ENCODE peak calls at places on chromosomes 6 and 20, in eight cellular contexts. One of them, this sample, is unnamed.

GRCh38 chr6:34130870-34131269 is 15.0 kb downstream of the GRM4 start:
- DNase-seq in CD8-positive, alpha-beta memory T cell: no peak
- DNase-seq in mesenchymal stem cell: no peak
- DNase-seq in right cardiac atrium: no peak
- DNase-seq in SJSA1: no peak
- DNase-seq in uterus: no peak
- DNase-seq in fibroblast of pulmonary artery: no peak
- DNase-seq in bronchial epithelial cell: no peak
- DNase-seq in this sample: no peak

GRCh38 chr6:1311400-1312192 is at the start of gene FOXQ1:
- DNase-seq in CD8-positive, alpha-beta memory T cell: no peak
- DNase-seq in mesenchymal stem cell: peak
- DNase-seq in right cardiac atrium: no peak
- DNase-seq in SJSA1: no peak
- DNase-seq in uterus: no peak
- DNase-seq in fibroblast of pulmonary artery: no peak
- DNase-seq in bronchial epithelial cell: peak
- DNase-seq in this sample: no peak

GRCh38 chr6:75203721-75204120 is 2.1 kb downstream of the COL12A1 start:
- DNase-seq in CD8-positive, alpha-beta memory T cell: no peak
- DNase-seq in mesenchymal stem cell: no peak
- DNase-seq in right cardiac atrium: no peak
- DNase-seq in SJSA1: no peak
- DNase-seq in uterus: peak
- DNase-seq in fibroblast of pulmonary artery: peak
- DNase-seq in bronchial epithelial cell: no peak
- DNase-seq in this sample: no peak

GRCh38 chr6:18135171-18135570 is 12.7 kb upstream of the NHLRC1 start:
- DNase-seq in CD8-positive, alpha-beta memory T cell: no peak
- DNase-seq in mesenchymal stem cell: no peak
- DNase-seq in right cardiac atrium: no peak
- DNase-seq in SJSA1: no peak
- DNase-seq in uterus: no peak
- DNase-seq in fibroblast of pulmonary artery: no peak
- DNase-seq in bronchial epithelial cell: no peak
- DNase-seq in this sample: no peak

GRCh38 chr20:50191065-50191565 is 485 bp downstream of the CEBPB start:
- DNase-seq in CD8-positive, alpha-beta memory T cell: peak
- DNase-seq in mesenchymal stem cell: no peak
- DNase-seq in right cardiac atrium: peak
- DNase-seq in SJSA1: peak
- DNase-seq in uterus: peak
- DNase-seq in fibroblast of pulmonary artery: no peak
- DNase-seq in bronchial epithelial cell: no peak
- DNase-seq in this sample: no peak

GRCh38 chr20:728022-728944 is 40.0 kb downstream of the SLC52A3 start:
- DNase-seq in CD8-positive, alpha-beta memory T cell: no peak
- DNase-seq in mesenchymal stem cell: peak
- DNase-seq in right cardiac atrium: peak
- DNase-seq in SJSA1: no peak
- DNase-seq in uterus: no peak
- DNase-seq in fibroblast of pulmonary artery: peak
- DNase-seq in bronchial epithelial cell: peak
- DNase-seq in this sample: peak

GRCh38 chr6:76230711-76231110 is 158.2 kb upstream of the IMPG1 start:
- DNase-seq in CD8-positive, alpha-beta memory T cell: no peak
- DNase-seq in mesenchymal stem cell: no peak
- DNase-seq in right cardiac atrium: no peak
- DNase-seq in SJSA1: no peak
- DNase-seq in uterus: no peak
- DNase-seq in fibroblast of pulmonary artery: no peak
- DNase-seq in bronchial epithelial cell: peak
- DNase-seq in this sample: peak

GRCh38 chr6:65633516-65633915 is 73.5 kb downstream of the EYS start:
- DNase-seq in CD8-positive, alpha-beta memory T cell: no peak
- DNase-seq in mesenchymal stem cell: peak
- DNase-seq in right cardiac atrium: no peak
- DNase-seq in SJSA1: no peak
- DNase-seq in uterus: no peak
- DNase-seq in fibroblast of pulmonary artery: peak
- DNase-seq in bronchial epithelial cell: no peak
- DNase-seq in this sample: no peak

GRCh38 chr20:32189691-32190607 is 17.6 kb downstream of the PLAGL2 start:
- DNase-seq in CD8-positive, alpha-beta memory T cell: peak
- DNase-seq in mesenchymal stem cell: peak
- DNase-seq in right cardiac atrium: peak
- DNase-seq in SJSA1: no peak
- DNase-seq in uterus: peak
- DNase-seq in fibroblast of pulmonary artery: no peak
- DNase-seq in bronchial epithelial cell: no peak
- DNase-seq in this sample: no peak

GRCh38 chr6:34547921-34548644 is 8.0 kb downstream of the SPDEF start:
- DNase-seq in CD8-positive, alpha-beta memory T cell: no peak
- DNase-seq in mesenchymal stem cell: no peak
- DNase-seq in right cardiac atrium: no peak
- DNase-seq in SJSA1: no peak
- DNase-seq in uterus: no peak
- DNase-seq in fibroblast of pulmonary artery: no peak
- DNase-seq in bronchial epithelial cell: no peak
- DNase-seq in this sample: no peak

GRCh38 chr6:127518710-127519468 is at the start of gene MTCL3:
- DNase-seq in CD8-positive, alpha-beta memory T cell: no peak
- DNase-seq in mesenchymal stem cell: peak
- DNase-seq in right cardiac atrium: no peak
- DNase-seq in SJSA1: peak
- DNase-seq in uterus: no peak
- DNase-seq in fibroblast of pulmonary artery: peak
- DNase-seq in bronchial epithelial cell: peak
- DNase-seq in this sample: no peak

GRCh38 chr20:37897008-37897548 is 5.8 kb upstream of the VSTM2L start:
- DNase-seq in CD8-positive, alpha-beta memory T cell: no peak
- DNase-seq in mesenchymal stem cell: no peak
- DNase-seq in right cardiac atrium: peak
- DNase-seq in SJSA1: peak
- DNase-seq in uterus: no peak
- DNase-seq in fibroblast of pulmonary artery: peak
- DNase-seq in bronchial epithelial cell: no peak
- DNase-seq in this sample: no peak

GRCh38 chr20:36384022-36384619 is 78.0 kb downstream of the DLGAP4 start:
- DNase-seq in CD8-positive, alpha-beta memory T cell: no peak
- DNase-seq in mesenchymal stem cell: peak
- DNase-seq in right cardiac atrium: no peak
- DNase-seq in SJSA1: no peak
- DNase-seq in uterus: no peak
- DNase-seq in fibroblast of pulmonary artery: peak
- DNase-seq in bronchial epithelial cell: peak
- DNase-seq in this sample: peak

GRCh38 chr6:129665555-129665954 is 44.4 kb downstream of the ARHGAP18 start:
- DNase-seq in CD8-positive, alpha-beta memory T cell: no peak
- DNase-seq in mesenchymal stem cell: no peak
- DNase-seq in right cardiac atrium: no peak
- DNase-seq in SJSA1: no peak
- DNase-seq in uterus: no peak
- DNase-seq in fibroblast of pulmonary artery: no peak
- DNase-seq in bronchial epithelial cell: no peak
- DNase-seq in this sample: no peak

GRCh38 chr6:38095054-38095453 is 275.5 kb downstream of the ZFAND3 start:
- DNase-seq in CD8-positive, alpha-beta memory T cell: no peak
- DNase-seq in mesenchymal stem cell: peak
- DNase-seq in right cardiac atrium: no peak
- DNase-seq in SJSA1: no peak
- DNase-seq in uterus: no peak
- DNase-seq in fibroblast of pulmonary artery: peak
- DNase-seq in bronchial epithelial cell: peak
- DNase-seq in this sample: no peak

GRCh38 chr20:17419459-17419858 is 111.7 kb downstream of the BFSP1 start:
- DNase-seq in CD8-positive, alpha-beta memory T cell: no peak
- DNase-seq in mesenchymal stem cell: no peak
- DNase-seq in right cardiac atrium: no peak
- DNase-seq in SJSA1: no peak
- DNase-seq in uterus: no peak
- DNase-seq in fibroblast of pulmonary artery: no peak
- DNase-seq in bronchial epithelial cell: no peak
- DNase-seq in this sample: no peak

DNA sequence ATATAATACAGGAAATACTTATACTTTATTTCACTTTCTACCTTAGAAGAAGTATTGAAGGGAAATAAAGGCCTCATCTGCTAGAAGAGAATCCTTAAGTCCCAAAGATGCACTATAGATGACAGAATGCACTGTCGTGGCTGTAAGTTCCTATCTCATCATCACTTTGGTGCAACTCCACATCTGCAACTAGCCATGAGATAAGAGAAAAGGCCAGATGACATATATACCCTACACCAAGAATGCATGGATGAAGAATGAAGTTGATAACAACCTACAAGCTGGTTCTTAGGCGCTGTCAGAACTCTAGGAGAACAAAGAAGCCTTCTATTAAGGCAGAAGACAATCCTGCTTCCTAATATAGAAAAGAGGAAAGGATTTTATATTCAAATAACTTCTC is 11.6 kb upstream of the PLN start:
- DNase-seq in CD8-positive, alpha-beta memory T cell: no peak
- DNase-seq in mesenchymal stem cell: no peak
- DNase-seq in right cardiac atrium: no peak
- DNase-seq in SJSA1: no peak
- DNase-seq in uterus: no peak
- DNase-seq in fibroblast of pulmonary artery: no peak
- DNase-seq in bronchial epithelial cell: no peak
- DNase-seq in this sample: no peak
- H3K4me3 ChIP-seq in CD8-positive, alpha-beta memory T cell: no peak
- H3K4me3 ChIP-seq in mesenchymal stem cell: no peak
- H3K4me3 ChIP-seq in right cardiac atrium: peak
- H3K4me3 ChIP-seq in SJSA1: no peak
- H3K4me3 ChIP-seq in uterus: no peak
- H3K4me3 ChIP-seq in fibroblast of pulmonary artery: no peak
- H3K4me3 ChIP-seq in bronchial epithelial cell: no peak
- H3K4me3 ChIP-seq in this sample: no peak

GRCh38 chr6:150025201-150025917 is at the start of gene RAET1L:
- DNase-seq in CD8-positive, alpha-beta memory T cell: no peak
- DNase-seq in mesenchymal stem cell: peak
- DNase-seq in right cardiac atrium: peak
- DNase-seq in SJSA1: peak
- DNase-seq in uterus: no peak
- DNase-seq in fibroblast of pulmonary artery: peak
- DNase-seq in bronchial epithelial cell: peak
- DNase-seq in this sample: no peak
- H3K4me3 ChIP-seq in CD8-positive, alpha-beta memory T cell: no peak
- H3K4me3 ChIP-seq in mesenchymal stem cell: no peak
- H3K4me3 ChIP-seq in right cardiac atrium: peak
- H3K4me3 ChIP-seq in SJSA1: no peak
- H3K4me3 ChIP-seq in uterus: peak
- H3K4me3 ChIP-seq in fibroblast of pulmonary artery: peak
- H3K4me3 ChIP-seq in bronchial epithelial cell: peak
- H3K4me3 ChIP-seq in this sample: no peak

DNA sequence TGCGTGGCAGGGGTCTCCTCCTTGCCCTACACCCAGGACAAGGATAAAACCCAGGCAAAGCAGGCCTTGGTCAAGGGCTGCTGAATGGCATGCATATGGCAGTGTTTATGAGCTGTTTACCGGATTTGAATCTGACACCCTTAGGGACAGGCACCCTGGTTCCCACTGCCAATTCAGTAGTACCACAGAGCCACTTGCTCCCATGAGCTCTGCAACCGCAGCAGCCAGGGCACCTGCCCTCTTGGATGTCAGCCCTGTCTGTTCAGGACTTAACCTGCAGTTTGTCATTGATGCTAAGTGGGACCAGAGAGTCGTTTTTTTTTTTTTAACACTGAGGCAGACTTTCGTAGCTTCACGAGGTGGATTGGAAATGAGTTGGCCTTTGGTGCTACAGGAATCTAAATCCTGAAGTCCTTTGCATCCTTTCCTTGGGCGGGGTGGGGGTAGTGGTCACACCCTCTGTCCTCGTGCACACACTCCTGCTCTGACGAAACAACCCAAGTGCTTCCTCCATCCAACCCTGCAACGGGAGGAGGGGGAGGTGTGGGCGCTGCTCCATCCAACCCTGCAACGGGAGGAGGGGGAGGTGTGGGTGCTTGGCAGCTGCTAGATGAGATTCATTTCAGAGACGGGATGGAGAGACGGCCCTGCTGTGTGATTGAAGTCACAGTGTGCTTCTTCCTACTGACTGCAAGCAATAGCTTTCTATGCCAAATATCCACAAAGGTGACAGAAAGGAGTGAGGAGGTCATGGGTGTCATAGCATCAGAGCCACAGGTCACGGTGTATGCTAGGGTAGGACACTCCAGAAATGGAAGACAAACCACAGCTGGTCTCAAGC is 166.5 kb downstream of the SMOC2 start:
- DNase-seq in CD8-positive, alpha-beta memory T cell: no peak
- DNase-seq in mesenchymal stem cell: no peak
- DNase-seq in right cardiac atrium: no peak
- DNase-seq in SJSA1: peak
- DNase-seq in uterus: peak
- DNase-seq in fibroblast of pulmonary artery: no peak
- DNase-seq in bronchial epithelial cell: peak
- DNase-seq in this sample: no peak
- H3K4me3 ChIP-seq in CD8-positive, alpha-beta memory T cell: no peak
- H3K4me3 ChIP-seq in mesenchymal stem cell: no peak
- H3K4me3 ChIP-seq in right cardiac atrium: no peak
- H3K4me3 ChIP-seq in SJSA1: no peak
- H3K4me3 ChIP-seq in uterus: no peak
- H3K4me3 ChIP-seq in fibroblast of pulmonary artery: no peak
- H3K4me3 ChIP-seq in bronchial epithelial cell: no peak
- H3K4me3 ChIP-seq in this sample: no peak

GRCh38 chr6:122839477-122839876 is 50.4 kb downstream of the SMPDL3A start:
- DNase-seq in CD8-positive, alpha-beta memory T cell: peak
- DNase-seq in mesenchymal stem cell: peak
- DNase-seq in right cardiac atrium: peak
- DNase-seq in SJSA1: peak
- DNase-seq in uterus: peak
- DNase-seq in fibroblast of pulmonary artery: peak
- DNase-seq in bronchial epithelial cell: peak
- DNase-seq in this sample: peak
- H3K4me3 ChIP-seq in CD8-positive, alpha-beta memory T cell: no peak
- H3K4me3 ChIP-seq in mesenchymal stem cell: no peak
- H3K4me3 ChIP-seq in right cardiac atrium: no peak
- H3K4me3 ChIP-seq in SJSA1: no peak
- H3K4me3 ChIP-seq in uterus: no peak
- H3K4me3 ChIP-seq in fibroblast of pulmonary artery: no peak
- H3K4me3 ChIP-seq in bronchial epithelial cell: no peak
- H3K4me3 ChIP-seq in this sample: no peak

DNA sequence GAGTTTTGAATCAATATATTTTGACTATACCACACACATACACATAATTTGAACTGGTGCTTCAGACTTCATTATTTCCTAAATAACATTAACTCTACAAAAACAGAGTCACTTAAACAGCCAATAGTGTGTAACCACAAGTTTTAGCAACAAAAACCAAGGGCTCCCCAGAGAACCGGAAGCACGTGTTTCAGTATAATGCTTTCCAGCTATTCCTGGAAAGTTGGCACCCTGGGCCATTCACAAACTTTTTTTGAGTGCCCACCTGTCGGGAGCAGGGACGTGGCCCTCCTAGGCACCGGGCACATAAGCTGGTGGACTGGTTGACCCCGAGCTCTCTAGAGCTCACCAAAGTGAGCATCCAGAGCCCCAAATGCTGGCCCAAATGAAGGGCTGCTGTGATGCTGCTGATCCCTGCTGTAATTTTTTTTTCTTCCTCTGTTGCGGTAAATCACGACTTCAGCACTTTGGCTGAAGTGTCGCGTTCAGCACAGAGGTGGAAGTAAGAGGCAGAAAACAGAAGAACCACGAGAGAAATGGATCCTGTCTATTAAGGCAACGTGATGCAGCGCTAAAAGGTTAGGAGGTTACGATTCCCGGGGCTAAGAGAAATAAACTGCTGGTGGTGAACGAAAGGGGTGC is 1.8 kb upstream of the SLC35D3 start:
- DNase-seq in CD8-positive, alpha-beta memory T cell: no peak
- DNase-seq in mesenchymal stem cell: no peak
- DNase-seq in right cardiac atrium: no peak
- DNase-seq in SJSA1: no peak
- DNase-seq in uterus: no peak
- DNase-seq in fibroblast of pulmonary artery: no peak
- DNase-seq in bronchial epithelial cell: no peak
- DNase-seq in this sample: peak
- H3K4me3 ChIP-seq in CD8-positive, alpha-beta memory T cell: no peak
- H3K4me3 ChIP-seq in mesenchymal stem cell: no peak
- H3K4me3 ChIP-seq in right cardiac atrium: peak
- H3K4me3 ChIP-seq in SJSA1: no peak
- H3K4me3 ChIP-seq in uterus: peak
- H3K4me3 ChIP-seq in fibroblast of pulmonary artery: peak
- H3K4me3 ChIP-seq in bronchial epithelial cell: no peak
- H3K4me3 ChIP-seq in this sample: no peak